ENCODE peak calls at places on chromosomes 11 and 22, in seven cellular contexts. L is nucleus accumbens, D is T47D, T is anterior cingulate cortex, I is colonic mucosa, N is SJCRH30, Q is HCT116. Z is an unnamed sample.

GRCh38 chr11:65859812-65860277 is 388 bp upstream of the MUS81 start:
- DNase-seq in L (no peak), N (no peak), D (no peak), Q (no peak), I (no peak), T (no peak), Z (no peak)

GRCh38 chr11:114366331-114367243 is 33.7 kb downstream of the C11orf71 start:
- DNase-seq in I (no peak), D (no peak), N (peak), T (no peak), Q (no peak), L (no peak), Z (no peak)

GRCh38 chr11:9029477-9029876 is 25.7 kb upstream of the NRIP3 start:
- DNase-seq in L (no peak), I (no peak), Q (no peak), D (no peak), N (no peak), T (no peak), Z (no peak)

GRCh38 chr11:85682330-85683305 is 3.4 kb downstream of the CCDC89 start:
- DNase-seq in N (peak), T (peak), Q (no peak), D (no peak), I (peak), L (peak), Z (peak)

GRCh38 chr22:43901976-43902643 is 10.3 kb upstream of the PNPLA5 start:
- DNase-seq in N (peak), T (no peak), L (no peak), D (no peak), Q (no peak), I (no peak), Z (no peak)

GRCh38 chr22:31631381-31631780 is 30.6 kb downstream of the PISD start:
- DNase-seq in I (no peak), T (no peak), L (no peak), Q (no peak), N (no peak), D (no peak), Z (no peak)

GRCh38 chr11:65853249-65853979 is 4.6 kb downstream of the CFL1 start:
- DNase-seq in D (no peak), I (peak), T (no peak), L (no peak), N (no peak), Q (no peak), Z (no peak)

GRCh38 chr11:132430352-132431091 is 1060.1 kb downstream of the NTM start:
- DNase-seq in D (no peak), I (no peak), L (no peak), N (peak), T (no peak), Q (no peak), Z (no peak)

GRCh38 chr11:126443120-126443519 is 87.6 kb downstream of the ST3GAL4 start:
- DNase-seq in T (no peak), N (no peak), D (no peak), Q (no peak), L (peak), I (no peak), Z (no peak)

GRCh38 chr11:82810326-82810725 is 76.7 kb upstream of the FAM181B start:
- DNase-seq in I (no peak), N (peak), Q (no peak), L (no peak), T (no peak), D (no peak), Z (no peak)

GRCh38 chr22:47570300-47570685 is 807.8 kb downstream of the TBC1D22A start:
- DNase-seq in L (no peak), Q (no peak), N (no peak), I (no peak), D (no peak), T (no peak), Z (no peak)

GRCh38 chr11:73965076-73965763 is 14.4 kb downstream of the DNAJB13 start:
- DNase-seq in Q (no peak), T (no peak), D (no peak), N (peak), I (no peak), L (no peak), Z (no peak)

GRCh38 chr11:85257837-85258236 is 369.3 kb downstream of the DLG2 start:
- DNase-seq in T (no peak), D (no peak), L (no peak), N (no peak), I (no peak), Q (no peak), Z (no peak)

GRCh38 chr11:122344281-122344680 is 228.3 kb upstream of the BLID start:
- DNase-seq in Q (no peak), L (no peak), T (no peak), D (no peak), I (no peak), N (no peak), Z (no peak)

GRCh38 chr22:29308791-29309262 is 2.4 kb downstream of the GAS2L1 start:
- DNase-seq in I (no peak), L (no peak), N (no peak), T (no peak), D (no peak), Q (no peak), Z (no peak)

GRCh38 chr11:13891911-13892310 is 70.6 kb upstream of the SPON1 start:
- DNase-seq in I (no peak), N (no peak), T (no peak), L (no peak), D (no peak), Q (no peak), Z (no peak)

GRCh38 chr11:129414144-129414876 is 38.7 kb downstream of the BARX2 start:
- DNase-seq in Q (no peak), D (no peak), N (no peak), L (no peak), T (no peak), I (no peak), Z (no peak)

GRCh38 chr11:110989734-110990133 is 255.8 kb upstream of the POU2AF2 start:
- DNase-seq in N (no peak), D (no peak), I (no peak), T (no peak), L (no peak), Q (no peak), Z (no peak)

GRCh38 chr11:64744544-64745218 is 739 bp upstream of the RASGRP2 start:
- DNase-seq in N (no peak), T (no peak), D (no peak), I (no peak), L (no peak), Q (no peak), Z (no peak)

GRCh38 chr22:24521791-24522245 is 26.7 kb downstream of the UPB1 start:
- DNase-seq in L (no peak), T (no peak), D (peak), Q (peak), I (peak), N (peak), Z (peak)

GRCh38 chr11:37712246-37712645 is 1114.2 kb upstream of the RAG2 start:
- DNase-seq in D (no peak), T (no peak), Q (no peak), L (no peak), I (no peak), N (peak), Z (no peak)

GRCh38 chr22:20031732-20032406 is 11.0 kb downstream of the TANGO2 start:
- DNase-seq in I (peak), T (no peak), L (no peak), Q (no peak), D (no peak), N (no peak), Z (no peak)

GRCh38 chr22:30667486-30668305 is at the start of gene DUSP18:
- DNase-seq in L (peak), I (peak), D (peak), Q (peak), N (peak), T (peak), Z (peak)

GRCh38 chr22:20741634-20742581 is 32.0 kb upstream of the SERPIND1 start:
- DNase-seq in I (peak), T (no peak), Q (peak), L (no peak), D (peak), N (peak), Z (no peak)

GRCh38 chr11:5509803-5510202 is at the start of gene UBQLN3:
- DNase-seq in Q (no peak), N (no peak), T (no peak), I (no peak), L (no peak), D (no peak), Z (no peak)

GRCh38 chr11:6876325-6876724 is at the start of gene OR10A4:
- DNase-seq in D (no peak), T (no peak), I (no peak), L (no peak), N (no peak), Q (no peak), Z (no peak)

GRCh38 chr11:1231396-1232327 is 8.8 kb downstream of the MUC5B start:
- DNase-seq in Q (no peak), I (peak), N (no peak), D (no peak), T (no peak), L (no peak), Z (no peak)